ENCODE peak calls at places on chromosomes 12 and 14, in four cellular contexts. N, T, K and E are unnamed samples.
A peak's percentile ranks its signal among the peaks of the same experiment; 100 is the strongest.

GRCh38 chr12:25186788-25187397 is 8.1 kb downstream of the DNAI7 start:
- DNase-seq in N (no peak), T (peak; percentile 69), K (no peak), E (no peak)

GRCh38 chr12:116454950-116455447 is 104.2 kb upstream of the MAP1LC3B2 start:
- DNase-seq in N (no peak), T (peak; percentile 94), K (peak; percentile 4), E (no peak)

GRCh38 chr12:62632521-62632920 is 165.9 kb downstream of the MON2 start:
- DNase-seq in N (no peak), T (peak; percentile 38), K (peak; percentile 88), E (peak; percentile 40)

GRCh38 chr12:78725951-78726550 is 138.5 kb upstream of the SYT1 start:
- DNase-seq in N (no peak), T (no peak), K (no peak), E (no peak)

GRCh38 chr12:124565071-124565491 is 2.3 kb downstream of the NCOR2 start:
- DNase-seq in N (no peak), T (no peak), K (peak; percentile 53), E (no peak)

GRCh38 chr14:22978873-22979671 is 3.3 kb downstream of the AJUBA start:
- DNase-seq in N (no peak), T (no peak), K (no peak), E (no peak)

GRCh38 chr12:50699940-50700339 is 64.0 kb upstream of the ATF1 start:
- DNase-seq in N (no peak), T (no peak), K (no peak), E (no peak)

GRCh38 chr14:39219075-39219499 is 14.6 kb upstream of the MIA2 start:
- DNase-seq in N (no peak), T (peak; percentile 62), K (no peak), E (no peak)

GRCh38 chr12:28130625-28131598 is 59.3 kb upstream of the CCDC91 start:
- DNase-seq in N (no peak), T (peak; percentile 99), K (no peak), E (no peak)

GRCh38 chr12:122096591-122097149 is 18.1 kb downstream of the MLXIP start:
- DNase-seq in N (no peak), T (no peak), K (no peak), E (no peak)

GRCh38 chr14:99758121-99758871 is 34.9 kb upstream of the EML1 start:
- DNase-seq in N (no peak), T (peak; percentile 94), K (peak; percentile 52), E (no peak)

GRCh38 chr12:63782466-63782865 is 2.8 kb downstream of the RXYLT1 start:
- DNase-seq in N (no peak), T (no peak), K (no peak), E (no peak)

DNA sequence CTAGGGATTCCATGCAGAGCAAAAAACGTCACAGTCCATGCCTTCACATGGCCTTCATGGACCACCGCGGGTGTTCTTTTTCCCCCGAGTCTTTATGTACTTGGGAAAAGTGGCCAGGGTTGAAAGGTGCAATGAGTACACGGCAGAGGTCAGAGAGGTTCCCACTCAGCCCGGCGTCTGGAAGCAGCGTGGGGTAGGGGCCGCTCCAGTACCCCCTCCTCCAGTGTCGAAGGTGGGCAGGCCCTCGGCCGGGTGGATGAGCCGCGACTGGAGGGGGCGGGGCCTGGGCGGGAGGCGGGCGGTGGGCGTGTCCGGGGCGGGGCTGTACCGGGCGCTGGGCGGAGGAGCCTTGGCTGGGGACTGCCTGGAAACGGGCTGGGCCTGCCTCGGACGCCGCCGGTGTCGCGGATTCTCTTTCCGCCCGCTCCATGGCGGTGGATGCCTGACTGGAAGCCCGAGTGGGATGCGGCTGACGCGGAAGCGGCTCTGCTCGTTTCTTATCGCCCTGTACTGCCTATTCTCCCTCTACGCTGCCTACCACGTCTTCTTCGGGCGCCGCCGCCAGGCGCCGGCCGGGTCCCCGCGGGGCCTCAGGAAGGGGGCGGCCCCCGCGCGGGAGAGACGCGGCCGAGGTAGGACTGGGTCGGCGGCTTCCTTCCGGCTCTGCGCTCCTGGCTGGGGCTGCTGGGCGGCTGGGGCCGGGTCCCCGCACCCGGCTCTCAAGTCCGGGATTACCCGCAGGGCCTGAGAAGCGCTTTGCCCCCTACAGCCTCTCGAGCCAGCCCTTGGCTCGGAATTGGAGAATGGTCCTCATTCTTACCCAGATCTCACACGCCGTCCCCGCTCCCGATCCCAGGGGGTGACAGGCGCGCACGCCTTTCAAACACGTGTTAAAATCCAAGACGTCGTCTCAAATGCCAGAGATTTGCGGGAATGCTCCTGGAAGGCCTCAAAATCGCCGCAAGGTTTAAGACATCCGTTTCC is at the start of gene RXYLT1:
- DNase-seq in N (peak; percentile 81), T (peak; percentile 81), K (peak; percentile 96), E (peak; percentile 78)
- TF ChIP-seq CTCF in N (no peak), T (no peak), K (no peak), E (no peak)

DNA sequence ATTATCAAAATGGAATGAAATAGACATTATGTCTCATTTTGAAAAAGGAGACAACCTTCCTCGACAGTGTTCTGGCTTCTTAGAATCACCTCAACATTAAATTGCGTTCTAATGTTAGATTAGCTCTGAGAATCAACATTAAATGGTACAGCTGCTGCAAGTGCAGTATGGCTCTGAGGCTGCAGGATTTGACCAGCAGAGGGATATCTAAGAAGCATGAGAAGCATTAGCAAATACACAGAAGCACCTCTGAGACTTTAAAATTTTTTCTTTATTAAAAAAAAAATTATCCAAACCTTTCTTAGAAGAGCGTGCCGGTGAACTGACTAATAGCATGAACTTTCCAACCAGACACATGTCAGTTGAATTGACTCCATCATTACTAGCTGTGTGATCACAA is 253.4 kb upstream of the LRIG3 start:
- DNase-seq in N (no peak), T (no peak), K (no peak), E (no peak)
- TF ChIP-seq CTCF in N (no peak), T (peak; percentile 20), K (no peak), E (peak; percentile 38)

GRCh38 chr12:13203028-13203922 is 6.7 kb downstream of the EMP1 start:
- DNase-seq in N (no peak), T (no peak), K (no peak), E (no peak)
- TF ChIP-seq CTCF in N (no peak), T (peak; percentile 37), K (no peak), E (peak; percentile 66)

GRCh38 chr14:56172571-56172971 is 54.4 kb downstream of the PELI2 start:
- DNase-seq in N (no peak), T (peak; percentile 82), K (no peak), E (no peak)

GRCh38 chr14:56172074-56172473 is 53.9 kb downstream of the PELI2 start:
- DNase-seq in N (no peak), T (no peak), K (no peak), E (no peak)

GRCh38 chr14:56175773-56176172 is 57.6 kb downstream of the PELI2 start:
- DNase-seq in N (no peak), T (no peak), K (no peak), E (no peak)

GRCh38 chr14:56170877-56171422 is 52.7 kb downstream of the PELI2 start:
- DNase-seq in N (no peak), T (no peak), K (no peak), E (no peak)

GRCh38 chr14:56173360-56173922 is 55.2 kb downstream of the PELI2 start:
- DNase-seq in N (no peak), T (no peak), K (no peak), E (no peak)
- TF ChIP-seq CTCF in N (no peak), T (no peak), K (no peak), E (no peak)